ENCODE peak calls at places on chromosomes 13 and 19, in nine cellular contexts. K is neuronal stem cell, G is tibial nerve, T is neural progenitor cell, C is right cardiac atrium, L is heart left ventricle, M is GM23248, Y is dorsolateral prefrontal cortex, X is keratinocyte. I is an unnamed sample.

GRCh38 chr13:113162783-113163685 is 4.6 kb downstream of the PROZ start:
- DNase-seq in K (no peak), G (no peak), T (no peak), C (no peak), L (no peak), M (no peak), Y (no peak), X (no peak), I (no peak)

GRCh38 chr19:45848922-45849321 is 14.0 kb downstream of the SYMPK start:
- DNase-seq in K (no peak), G (no peak), T (no peak), C (no peak), L (no peak), M (peak; percentile 29), Y (no peak), X (no peak), I (peak; percentile 6)

GRCh38 chr13:42970824-42971669 is 21.0 kb downstream of the EPSTI1 start:
- DNase-seq in K (peak; percentile 47), G (peak; percentile 35), T (peak; percentile 71), C (no peak), L (no peak), M (peak; percentile 66), Y (no peak), X (no peak), I (peak; percentile 62)

GRCh38 chr13:27578121-27579030 is 42.0 kb downstream of the LNX2 start:
- DNase-seq in K (no peak), G (no peak), T (no peak), C (no peak), L (no peak), M (peak; percentile 54), Y (peak; percentile 13), X (no peak), I (peak; percentile 69)

GRCh38 chr19:38266981-38267597 is 2.7 kb downstream of the SPINT2 start:
- DNase-seq in K (no peak), G (no peak), T (no peak), C (no peak), L (no peak), M (peak; percentile 72), Y (no peak), X (no peak), I (no peak)

GRCh38 chr13:27395007-27395510 is 29.4 kb upstream of the GTF3A start:
- DNase-seq in K (no peak), G (no peak), T (peak; percentile 57), C (no peak), L (no peak), M (no peak), Y (no peak), X (no peak), I (no peak)

GRCh38 chr19:32869369-32870153 is at the start of gene SLC7A9:
- DNase-seq in K (no peak), G (no peak), T (no peak), C (no peak), L (no peak), M (no peak), Y (no peak), X (no peak), I (no peak)

GRCh38 chr13:111046590-111047141 is 68.4 kb upstream of the ARHGEF7 start:
- DNase-seq in K (no peak), G (no peak), T (no peak), C (no peak), L (peak; percentile 54), M (peak; percentile 64), Y (no peak), X (no peak), I (peak; percentile 60)

GRCh38 chr19:29269641-29270040 is 56.7 kb upstream of the UQCRFS1 start:
- DNase-seq in K (no peak), G (no peak), T (no peak), C (peak; percentile 66), L (no peak), M (no peak), Y (peak; percentile 5), X (no peak), I (no peak)

GRCh38 chr13:63198076-63198475 is 1782.4 kb upstream of the PCDH20 start:
- DNase-seq in K (no peak), G (no peak), T (no peak), C (no peak), L (no peak), M (peak; percentile 5), Y (no peak), X (no peak), I (peak; percentile 18)

GRCh38 chr13:59439776-59440428 is 723.8 kb downstream of the DIAPH3 start:
- DNase-seq in K (no peak), G (no peak), T (no peak), C (peak; percentile 58), L (no peak), M (no peak), Y (no peak), X (no peak), I (no peak)

GRCh38 chr19:44447864-44448674 is at the start of gene ZNF229:
- DNase-seq in K (peak; percentile 79), G (peak; percentile 55), T (peak; percentile 95), C (peak; percentile 94), L (peak; percentile 87), M (peak; percentile 98), Y (peak; percentile 84), X (peak; percentile 65), I (peak; percentile 93)

GRCh38 chr13:38630780-38631179 is 56.1 kb upstream of the FREM2 start:
- DNase-seq in K (no peak), G (no peak), T (no peak), C (no peak), L (no peak), M (peak; percentile 86), Y (no peak), X (no peak), I (peak; percentile 78)

GRCh38 chr13:68692049-68692448 is 1415.6 kb upstream of the ATXN8OS start:
- DNase-seq in K (no peak), G (no peak), T (no peak), C (no peak), L (no peak), M (no peak), Y (no peak), X (no peak), I (no peak)

GRCh38 chr19:14786421-14786851 is 8.1 kb upstream of the ADGRE2 start:
- DNase-seq in K (peak; percentile 50), G (no peak), T (peak; percentile 80), C (no peak), L (peak; percentile 28), M (peak; percentile 41), Y (no peak), X (no peak), I (no peak)

GRCh38 chr19:40229484-40229883 is 3.0 kb upstream of the CCNP start:
- DNase-seq in K (no peak), G (no peak), T (no peak), C (no peak), L (no peak), M (peak; percentile 80), Y (no peak), X (no peak), I (peak; percentile 68)

DNA sequence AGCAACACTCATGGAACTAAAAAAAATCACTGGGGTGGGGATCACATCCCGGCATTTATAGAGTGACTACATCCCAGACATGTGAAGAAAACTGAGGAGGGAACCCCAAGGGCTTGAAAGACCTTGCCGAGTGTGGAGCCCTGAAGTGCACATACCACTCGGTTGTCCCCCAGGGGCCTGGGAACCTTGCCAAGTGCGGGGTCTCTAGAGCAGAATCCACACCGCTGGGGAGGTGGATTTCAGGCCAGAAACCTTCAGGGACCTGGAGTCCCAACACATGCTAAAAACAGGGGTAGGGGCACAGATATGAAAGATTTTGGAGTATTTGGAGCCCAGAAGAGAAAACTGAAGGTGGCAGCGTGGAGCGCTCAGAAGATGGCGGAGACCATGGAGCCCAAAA is 35.2 kb downstream of the ERICH4 start:
- DNase-seq in K (no peak), G (no peak), T (no peak), C (no peak), L (no peak), M (no peak), Y (no peak), X (no peak), I (no peak)
- H3K4me3 ChIP-seq in K (no peak overlapping the region), G (no peak overlapping the region), T (no peak overlapping the region), C (peak overlapping the region; percentile 4), L (peak overlapping the region; percentile 55), M (no peak overlapping the region), Y (no peak overlapping the region), X (no peak overlapping the region), I (no peak overlapping the region)

DNA sequence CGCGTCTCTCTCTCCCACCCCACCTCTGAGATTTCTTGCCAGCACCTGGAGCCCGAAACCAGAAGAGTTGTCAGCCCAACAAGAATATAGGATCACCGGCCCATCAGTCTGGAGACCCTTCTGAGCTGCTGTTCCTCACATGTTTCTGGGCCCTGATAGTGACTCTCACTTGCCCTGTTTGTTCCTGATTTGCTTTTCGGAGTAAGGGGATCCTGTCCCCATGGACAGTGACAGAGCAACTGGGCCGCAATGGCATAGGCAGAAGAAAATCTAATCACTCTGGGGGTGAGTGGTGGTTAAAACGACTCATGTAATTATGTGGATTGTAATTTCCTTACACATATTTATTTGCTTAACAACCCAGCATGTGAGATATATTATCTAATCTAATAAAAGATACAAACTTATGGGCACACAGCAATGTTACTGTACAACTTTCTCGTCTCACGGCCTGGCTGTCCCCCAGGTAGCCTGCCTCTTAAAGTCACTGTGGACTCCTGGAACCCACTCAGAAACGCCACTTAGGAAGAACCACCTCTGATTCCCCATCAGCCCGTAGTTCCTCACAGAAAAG is 661 bp upstream of the SMAD9 start:
- DNase-seq in K (no peak), G (no peak), T (peak; percentile 22), C (no peak), L (no peak), M (peak; percentile 15), Y (no peak), X (no peak), I (no peak)
- H3K4me3 ChIP-seq in K (peak overlapping the region; percentile 54), G (peak overlapping the region; percentile 54), T (peak overlapping the region; percentile 44), C (peak overlapping the region; percentile 99), L (peak overlapping the region; percentile 72), M (peak overlapping the region; percentile 89), Y (peak overlapping the region; percentile 66), X (no peak overlapping the region), I (peak overlapping the region; percentile 20)

GRCh38 chr13:109870281-109871017 is 84.1 kb upstream of the IRS2 start:
- DNase-seq in K (no peak), G (no peak), T (no peak), C (no peak), L (no peak), M (no peak), Y (no peak), X (no peak), I (no peak)
- H3K4me3 ChIP-seq in K (no peak overlapping the region), G (no peak overlapping the region), T (no peak overlapping the region), C (no peak overlapping the region), L (peak overlapping the region; percentile 56), M (peak overlapping the region; percentile 66), Y (peak overlapping the region; percentile 48), X (no peak overlapping the region), I (no peak overlapping the region)

DNA sequence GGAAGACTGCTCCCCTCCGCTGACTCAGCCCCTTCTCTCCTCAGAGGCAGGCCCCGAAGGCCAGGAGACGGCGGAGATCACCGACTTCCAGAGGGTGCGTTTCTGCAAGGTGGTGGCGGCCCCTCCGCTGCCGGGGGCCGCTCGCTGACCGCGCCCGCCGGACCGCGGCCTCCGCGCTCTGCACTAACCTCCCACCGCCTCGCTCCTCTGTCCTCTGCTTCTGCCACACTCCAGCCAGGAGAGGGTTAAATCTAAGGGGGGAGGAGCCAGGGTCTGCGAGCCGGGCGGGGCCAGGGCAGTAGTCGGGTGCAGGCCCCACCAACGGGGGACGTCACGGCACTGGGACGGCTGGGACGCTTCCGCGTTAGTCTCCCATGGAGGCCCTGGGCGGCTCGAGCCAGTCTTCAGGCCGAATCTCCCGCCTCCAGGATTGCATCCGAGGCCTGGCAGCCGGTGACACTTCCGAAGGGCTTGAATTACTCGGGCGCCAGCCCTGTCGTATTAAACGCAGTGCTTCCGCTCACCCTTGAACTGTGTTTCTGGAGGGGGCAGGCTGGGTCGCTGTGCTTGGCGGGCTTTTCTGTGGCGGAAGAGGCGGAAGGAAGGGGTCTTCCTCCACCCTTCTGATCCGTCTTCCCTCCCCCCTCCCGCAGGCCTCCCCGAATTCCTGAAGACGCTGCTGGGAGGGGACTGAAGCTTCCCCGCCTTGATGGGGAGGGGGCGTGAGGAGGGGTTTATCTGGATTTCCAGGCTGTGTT is 1.2 kb upstream of the INAFM1 start:
- DNase-seq in K (peak; percentile 90), G (peak; percentile 96), T (peak; percentile 96), C (peak; percentile 97), L (peak; percentile 92), M (peak; percentile 98), Y (peak; percentile 93), X (no peak), I (peak; percentile 92)
- H3K4me3 ChIP-seq in K (peak overlapping the region; percentile 69), G (peak overlapping the region; percentile 49), T (peak overlapping the region; percentile 70), C (peak overlapping the region; percentile 61), L (peak overlapping the region; percentile 80), M (peak overlapping the region; percentile 77), Y (peak overlapping the region; percentile 82), X (peak overlapping the region; percentile 60), I (peak overlapping the region; percentile 71)

I was measured in fibroblast of mammary gland.